ENCODE peak calls at places on chromosome 1, in ten cellular contexts. B is lower leg skin; J is NCI-H1092; O is kidney epithelial cell; L is stimulated activated CD8-positive, alpha-beta memory T cell treated with anti-CD3 and anti-CD28 coated beads, Interleukin-15, amount 100 ng/mL, for 1 hour; Y is EL; M is cardiac fibroblast; V is GM06990; E is kidney glomerular epithelial cell; Q is M059J. D is an unnamed sample.

GRCh38 chr1:246591958-246592357 is 25.7 kb downstream of the CNST start:
- DNase-seq in B (no peak), J (no peak), O (no peak), L (no peak), Y (no peak), M (no peak), V (no peak), E (no peak), Q (no peak), D (no peak)

GRCh38 chr1:33364578-33364945 is 43.7 kb upstream of the A3GALT2 start:
- DNase-seq in B (no peak), J (no peak), O (no peak), L (no peak), Y (no peak), M (no peak), V (no peak), E (no peak), Q (no peak), D (no peak)

GRCh38 chr1:73104749-73105148 is 822.4 kb upstream of the NEGR1 start:
- DNase-seq in B (peak; percentile 74), J (no peak), O (no peak), L (no peak), Y (no peak), M (no peak), V (no peak), E (no peak), Q (no peak), D (no peak)

GRCh38 chr1:169103002-169103401 is 3.5 kb upstream of the ATP1B1 start:
- DNase-seq in B (no peak), J (no peak), O (no peak), L (no peak), Y (no peak), M (no peak), V (no peak), E (no peak), Q (no peak), D (no peak)

GRCh38 chr1:54559111-54559548 is 11.1 kb downstream of the ACOT11 start:
- DNase-seq in B (peak; percentile 82), J (no peak), O (no peak), L (no peak), Y (no peak), M (no peak), V (no peak), E (no peak), Q (no peak), D (no peak)

GRCh38 chr1:156714830-156715229 is 9.4 kb upstream of the CRABP2 start:
- DNase-seq in B (no peak), J (no peak), O (no peak), L (no peak), Y (no peak), M (no peak), V (no peak), E (no peak), Q (no peak), D (no peak)

GRCh38 chr1:154431586-154432373 is 26.6 kb downstream of the IL6R start:
- DNase-seq in B (peak; percentile 92), J (no peak), O (peak; percentile 95), L (no peak), Y (peak; percentile 98), M (peak; percentile 99), V (no peak), E (peak; percentile 99), Q (peak; percentile 98), D (peak; percentile 42)

GRCh38 chr1:110979154-110979553 is 15.4 kb upstream of the LRIF1 start:
- DNase-seq in B (no peak), J (no peak), O (no peak), L (no peak), Y (no peak), M (no peak), V (no peak), E (no peak), Q (no peak), D (no peak)

GRCh38 chr1:164587617-164588367 is 28.8 kb downstream of the PBX1 start:
- DNase-seq in B (no peak), J (peak; percentile 35), O (no peak), L (no peak), Y (no peak), M (no peak), V (no peak), E (no peak), Q (peak; percentile 20), D (no peak)

GRCh38 chr1:29964718-29965533 is 728.6 kb downstream of the PTPRU start:
- DNase-seq in B (peak; percentile 69), J (no peak), O (no peak), L (no peak), Y (no peak), M (no peak), V (no peak), E (no peak), Q (no peak), D (no peak)

GRCh38 chr1:57276916-57277315 is 146.9 kb downstream of the DAB1 start:
- DNase-seq in B (no peak), J (no peak), O (no peak), L (no peak), Y (no peak), M (no peak), V (no peak), E (no peak), Q (no peak), D (no peak)

GRCh38 chr1:33235521-33235920 is 20.8 kb upstream of the ZNF362 start:
- DNase-seq in B (peak; percentile 26), J (no peak), O (no peak), L (no peak), Y (no peak), M (no peak), V (no peak), E (no peak), Q (no peak), D (no peak)

GRCh38 chr1:227996187-227996950 is 10.4 kb upstream of the WNT3A start:
- DNase-seq in B (no peak), J (no peak), O (no peak), L (no peak), Y (no peak), M (no peak), V (no peak), E (no peak), Q (no peak), D (no peak)

GRCh38 chr1:201268604-201269151 is 14.6 kb upstream of the PKP1 start:
- DNase-seq in B (peak; percentile 83), J (no peak), O (peak; percentile 56), L (no peak), Y (peak; percentile 86), M (peak; percentile 89), V (no peak), E (peak; percentile 72), Q (peak; percentile 87), D (peak; percentile 44)

GRCh38 chr1:54266195-54266594 is 66.2 kb downstream of the MRPL37 start:
- DNase-seq in B (no peak), J (no peak), O (no peak), L (no peak), Y (no peak), M (no peak), V (no peak), E (no peak), Q (no peak), D (no peak)

GRCh38 chr1:195237161-195237889 is 1370.9 kb downstream of the KCNT2 start:
- DNase-seq in B (no peak), J (no peak), O (no peak), L (no peak), Y (no peak), M (no peak), V (no peak), E (no peak), Q (no peak), D (no peak)

GRCh38 chr1:214475746-214476145 is 75.7 kb downstream of the PTPN14 start:
- DNase-seq in B (no peak), J (no peak), O (no peak), L (no peak), Y (no peak), M (peak; percentile 27), V (no peak), E (peak; percentile 44), Q (peak; percentile 41), D (no peak)

GRCh38 chr1:245484176-245484575 is 329.4 kb downstream of the KIF26B start:
- DNase-seq in B (no peak), J (no peak), O (no peak), L (no peak), Y (no peak), M (no peak), V (no peak), E (no peak), Q (no peak), D (no peak)

GRCh38 chr1:1782399-1783221 is 4.3 kb upstream of the NADK start:
- DNase-seq in B (peak; percentile 95), J (no peak), O (no peak), L (peak; percentile 11), Y (peak; percentile 70), M (peak; percentile 77), V (no peak), E (no peak), Q (peak; percentile 47), D (no peak)

GRCh38 chr1:110106013-110106941 is 6.0 kb upstream of the UBL4B start:
- DNase-seq in B (peak; percentile 89), J (peak; percentile 47), O (peak; percentile 35), L (no peak), Y (peak; percentile 71), M (peak; percentile 71), V (peak; percentile 32), E (peak; percentile 38), Q (peak; percentile 63), D (peak; percentile 57)

GRCh38 chr1:206482611-206483010 is 12.3 kb downstream of the IKBKE start:
- DNase-seq in B (no peak), J (no peak), O (no peak), L (no peak), Y (no peak), M (no peak), V (no peak), E (no peak), Q (no peak), D (no peak)

GRCh38 chr1:201408176-201408814 is 9.2 kb upstream of the LAD1 start:
- DNase-seq in B (peak; percentile 96), J (peak; percentile 67), O (no peak), L (peak; percentile 47), Y (peak; percentile 74), M (peak; percentile 77), V (peak; percentile 43), E (peak; percentile 65), Q (peak; percentile 68), D (peak; percentile 42)

GRCh38 chr1:53516181-53516580 is 57.0 kb downstream of the DMRTB1 start:
- DNase-seq in B (no peak), J (no peak), O (no peak), L (no peak), Y (no peak), M (no peak), V (no peak), E (no peak), Q (no peak), D (no peak)

GRCh38 chr1:226366290-226366689 is 41.6 kb downstream of the PARP1 start:
- DNase-seq in B (no peak), J (no peak), O (no peak), L (no peak), Y (no peak), M (peak; percentile 53), V (no peak), E (no peak), Q (no peak), D (no peak)

GRCh38 chr1:39145651-39145970 is 58.9 kb upstream of the MACF1 start:
- DNase-seq in B (no peak), J (no peak), O (no peak), L (no peak), Y (no peak), M (no peak), V (no peak), E (no peak), Q (no peak), D (no peak)

GRCh38 chr1:9724706-9725476 is 73.4 kb downstream of the PIK3CD start:
- DNase-seq in B (no peak), J (no peak), O (no peak), L (peak; percentile 50), Y (peak; percentile 64), M (peak; percentile 64), V (no peak), E (no peak), Q (peak; percentile 60), D (no peak)

GRCh38 chr1:30840904-30841598 is 67.5 kb downstream of the SDC3 start:
- DNase-seq in B (no peak), J (no peak), O (no peak), L (no peak), Y (no peak), M (peak; percentile 11), V (no peak), E (no peak), Q (peak; percentile 42), D (no peak)

GRCh38 chr1:246122071-246122470 is 385.0 kb downstream of the SMYD3 start:
- DNase-seq in B (no peak), J (no peak), O (no peak), L (no peak), Y (no peak), M (no peak), V (no peak), E (no peak), Q (no peak), D (no peak)

D was measured in HFF-Myc.